ENCODE peak calls at places on chromosomes 4 and X, in four cellular contexts. Y is A549, D is lung, J is NCI-H2029. K is an unnamed sample.

GRCh38 chr4:183362916-183363542 is 40.8 kb upstream of the CLDN24 start:
- DNase-seq in Y (no peak), D (no peak), J (no peak), K (peak)

GRCh38 chrX:5142644-5143043 is 1086.0 kb downstream of the NLGN4X start:
- DNase-seq in Y (no peak), D (no peak), J (no peak), K (no peak)

GRCh38 chr4:40305329-40306193 is 29.6 kb upstream of the CHRNA9 start:
- DNase-seq in Y (no peak), D (no peak), J (no peak), K (no peak)

GRCh38 chrX:107734646-107735045 is 40.9 kb downstream of the TSC22D3 start:
- DNase-seq in Y (no peak), D (no peak), J (no peak), K (no peak)

GRCh38 chr4:91359714-91360051 is 944.1 kb upstream of the GRID2 start:
- DNase-seq in Y (no peak), D (no peak), J (no peak), K (no peak)

GRCh38 chrX:120456973-120457372 is 12.1 kb downstream of the LAMP2 start:
- DNase-seq in Y (no peak), D (no peak), J (no peak), K (no peak)

GRCh38 chr4:85952518-85952917 is 407.3 kb downstream of the MAPK10 start:
- DNase-seq in Y (peak), D (no peak), J (no peak), K (no peak)

GRCh38 chr4:152937535-152938236 is 1.6 kb downstream of the FHDC1 start:
- DNase-seq in Y (peak), D (no peak), J (no peak), K (peak)

GRCh38 chr4:83356899-83357661 is 22.4 kb upstream of the HPSE start:
- DNase-seq in Y (peak), D (no peak), J (no peak), K (no peak)

GRCh38 chrX:11968470-11968869 is 169.8 kb upstream of the FRMPD4 start:
- DNase-seq in Y (peak), D (no peak), J (no peak), K (no peak)

GRCh38 chr4:68360570-68360969 is 10.7 kb upstream of the YTHDC1 start:
- DNase-seq in Y (no peak), D (no peak), J (no peak), K (no peak)

GRCh38 chrX:96770315-96770714 is 85.7 kb downstream of the DIAPH2 start:
- DNase-seq in Y (peak), D (no peak), J (no peak), K (no peak)

GRCh38 chr4:151968643-151969042 is 207.8 kb upstream of the GATB start:
- DNase-seq in Y (no peak), D (no peak), J (no peak), K (no peak)

GRCh38 chr4:79917246-79917645 is 155.8 kb downstream of the ANTXR2 start:
- DNase-seq in Y (peak), D (peak), J (no peak), K (peak)

GRCh38 chrX:132092439-132093065 is 35.3 kb downstream of the FRMD7 start:
- DNase-seq in Y (peak), D (peak), J (peak), K (peak)

GRCh38 chr4:138724530-138724929 is 291.1 kb upstream of the NOCT start:
- DNase-seq in Y (no peak), D (no peak), J (no peak), K (no peak)